ENCODE peak calls at places on chromosomes 11 and 22, in nine cellular contexts. U is stimulated activated CD8-positive, alpha-beta memory T cell treated with anti-CD3 and anti-CD28 coated beads, Interleukin-15, amount 100 ng/mL, for 4 hours; Y is PC-9; I is bronchial epithelial cell; X is NCI-H2171 treated with DMSO at 0.1 percent for 48 hours; W is AG09309; O is B cell; B is HepG2; J is T-helper 22 cell. D is an unnamed sample.

GRCh38 chr11:15006139-15006759 is 34.1 kb upstream of the CALCA start:
- DNase-seq in U (no peak), Y (no peak), I (peak), X (peak), W (peak), O (no peak), B (peak), J (no peak), D (no peak)

GRCh38 chr22:21074092-21074715 is 28.5 kb downstream of the LRRC74B start:
- DNase-seq in U (no peak), Y (peak), I (peak), X (no peak), W (peak), O (no peak), B (no peak), J (no peak), D (no peak)

GRCh38 chr11:130476922-130477491 is 28.6 kb downstream of the ADAMTS15 start:
- DNase-seq in U (no peak), Y (no peak), I (no peak), X (no peak), W (no peak), O (peak), B (no peak), J (no peak), D (no peak)

GRCh38 chr11:65887026-65887722 is 1.1 kb downstream of the FIBP start:
- DNase-seq in U (no peak), Y (no peak), I (no peak), X (no peak), W (no peak), O (no peak), B (no peak), J (no peak), D (no peak)

GRCh38 chr11:77309401-77310085 is 8.1 kb upstream of the GDPD4 start:
- DNase-seq in U (no peak), Y (no peak), I (no peak), X (no peak), W (no peak), O (no peak), B (no peak), J (no peak), D (no peak)

GRCh38 chr11:2382927-2383822 is 6.1 kb downstream of the CD81 start:
- DNase-seq in U (no peak), Y (no peak), I (no peak), X (no peak), W (no peak), O (peak), B (no peak), J (no peak), D (no peak)

GRCh38 chr11:134538793-134539192 is 126.8 kb upstream of the B3GAT1 start:
- DNase-seq in U (no peak), Y (no peak), I (no peak), X (no peak), W (no peak), O (no peak), B (no peak), J (no peak), D (no peak)

GRCh38 chr11:35682230-35683195 is 19.9 kb downstream of the TRIM44 start:
- DNase-seq in U (no peak), Y (no peak), I (no peak), X (peak), W (no peak), O (no peak), B (no peak), J (no peak), D (no peak)

GRCh38 chr11:119529063-119529845 is 106.3 kb upstream of the THY1 start:
- DNase-seq in U (no peak), Y (peak), I (no peak), X (no peak), W (no peak), O (no peak), B (no peak), J (no peak), D (no peak)

GRCh38 chr11:60924906-60925684 is 835 bp downstream of the TMEM132A start:
- DNase-seq in U (no peak), Y (no peak), I (no peak), X (peak), W (no peak), O (peak), B (no peak), J (no peak), D (no peak)

GRCh38 chr11:69726481-69726880 is 22.7 kb upstream of the FGF19 start:
- DNase-seq in U (no peak), Y (no peak), I (no peak), X (no peak), W (no peak), O (no peak), B (no peak), J (no peak), D (no peak)

GRCh38 chr11:124900464-124900863 is 2.8 kb upstream of the ROBO4 start:
- DNase-seq in U (no peak), Y (peak), I (peak), X (no peak), W (peak), O (no peak), B (peak), J (no peak), D (no peak)

GRCh38 chr22:17390087-17390486 is 20.8 kb downstream of the CECR2 start:
- DNase-seq in U (no peak), Y (no peak), I (no peak), X (no peak), W (no peak), O (no peak), B (no peak), J (no peak), D (no peak)

GRCh38 chr11:132523929-132524328 is 1008.4 kb downstream of the OPCML start:
- DNase-seq in U (no peak), Y (no peak), I (no peak), X (no peak), W (no peak), O (no peak), B (no peak), J (no peak), D (no peak)

GRCh38 chr11:118791961-118792578 is 1.1 kb upstream of the DDX6 start:
- DNase-seq in U (peak), Y (no peak), I (no peak), X (no peak), W (no peak), O (peak), B (no peak), J (peak), D (no peak)

GRCh38 chr11:33802414-33802950 is 28.2 kb upstream of the FBXO3 start:
- DNase-seq in U (no peak), Y (peak), I (peak), X (peak), W (peak), O (no peak), B (peak), J (no peak), D (no peak)

GRCh38 chr11:71093783-71094182 is 158.6 kb downstream of the SHANK2 start:
- DNase-seq in U (no peak), Y (no peak), I (no peak), X (no peak), W (no peak), O (no peak), B (no peak), J (no peak), D (no peak)

GRCh38 chr11:19929655-19930054 is 217.0 kb downstream of the NAV2 start:
- DNase-seq in U (no peak), Y (no peak), I (no peak), X (no peak), W (no peak), O (no peak), B (no peak), J (no peak), D (no peak)

GRCh38 chr11:61484541-61484940 is 24.0 kb upstream of the LRRC10B start:
- DNase-seq in U (no peak), Y (no peak), I (no peak), X (no peak), W (no peak), O (no peak), B (no peak), J (no peak), D (no peak)

GRCh38 chr22:28923826-28924732 is 40.7 kb downstream of the ZNRF3 start:
- DNase-seq in U (no peak), Y (no peak), I (no peak), X (peak), W (no peak), O (no peak), B (peak), J (no peak), D (no peak)

GRCh38 chr11:118607401-118608267 is at the start of gene PHLDB1:
- DNase-seq in U (peak), Y (no peak), I (peak), X (peak), W (no peak), O (peak), B (peak), J (peak), D (no peak)

GRCh38 chr11:94641167-94641761 is 74.1 kb downstream of the PIWIL4 start:
- DNase-seq in U (no peak), Y (no peak), I (no peak), X (no peak), W (no peak), O (no peak), B (no peak), J (no peak), D (no peak)

GRCh38 chr11:12057299-12057980 is 49.0 kb upstream of the DKK3 start:
- DNase-seq in U (no peak), Y (no peak), I (no peak), X (no peak), W (no peak), O (no peak), B (no peak), J (no peak), D (no peak)

GRCh38 chr11:86136542-86136941 is 67.7 kb upstream of the PICALM start:
- DNase-seq in U (no peak), Y (no peak), I (no peak), X (no peak), W (no peak), O (no peak), B (no peak), J (no peak), D (no peak)

GRCh38 chr11:15170170-15170569 is 55.4 kb downstream of the INSC start:
- DNase-seq in U (no peak), Y (no peak), I (peak), X (no peak), W (no peak), O (no peak), B (peak), J (no peak), D (no peak)

GRCh38 chr11:91248199-91248807 is 976.3 kb upstream of the FAT3 start:
- DNase-seq in U (no peak), Y (no peak), I (peak), X (peak), W (no peak), O (no peak), B (peak), J (no peak), D (no peak)

GRCh38 chr22:42515896-42516295 is 3.7 kb downstream of the RRP7A start:
- DNase-seq in U (no peak), Y (no peak), I (no peak), X (no peak), W (no peak), O (no peak), B (peak), J (no peak), D (no peak)

GRCh38 chr11:70111269-70112016 is 33.3 kb downstream of the ANO1 start:
- DNase-seq in U (no peak), Y (peak), I (peak), X (no peak), W (peak), O (no peak), B (peak), J (no peak), D (no peak)

GRCh38 chr11:1323779-1324178 is 14.3 kb upstream of the TOLLIP start:
- DNase-seq in U (no peak), Y (no peak), I (no peak), X (no peak), W (no peak), O (no peak), B (no peak), J (no peak), D (no peak)

GRCh38 chr22:35914665-35915476 is 113.8 kb downstream of the RBFOX2 start:
- DNase-seq in U (no peak), Y (peak), I (peak), X (peak), W (peak), O (no peak), B (peak), J (no peak), D (no peak)

GRCh38 chr22:36223504-36223903 is 15.8 kb downstream of the APOL2 start:
- DNase-seq in U (no peak), Y (no peak), I (no peak), X (no peak), W (no peak), O (no peak), B (no peak), J (no peak), D (no peak)

GRCh38 chr11:105022998-105023397 is at the start of gene CASP5:
- DNase-seq in U (no peak), Y (no peak), I (no peak), X (no peak), W (no peak), O (no peak), B (no peak), J (no peak), D (no peak)

GRCh38 chr22:46795845-46796565 is 33.6 kb downstream of the TBC1D22A start:
- DNase-seq in U (no peak), Y (no peak), I (no peak), X (no peak), W (no peak), O (no peak), B (no peak), J (no peak), D (no peak)

GRCh38 chr11:134266841-134267251 is 9.3 kb upstream of the GLB1L3 start:
- DNase-seq in U (no peak), Y (peak), I (peak), X (no peak), W (peak), O (no peak), B (no peak), J (no peak), D (no peak)

GRCh38 chr22:33601062-33601461 is 319.2 kb downstream of the LARGE1 start:
- DNase-seq in U (no peak), Y (no peak), I (no peak), X (no peak), W (no peak), O (no peak), B (no peak), J (no peak), D (no peak)

GRCh38 chr22:27220349-27220748 is 563.0 kb downstream of the MIAT start:
- DNase-seq in U (no peak), Y (no peak), I (peak), X (no peak), W (peak), O (no peak), B (no peak), J (no peak), D (no peak)

GRCh38 chr11:4882543-4882942 is 843 bp downstream of the OR51T1 start:
- DNase-seq in U (no peak), Y (no peak), I (no peak), X (no peak), W (no peak), O (no peak), B (no peak), J (no peak), D (no peak)